ENCODE peak calls at places on chromosomes 4 and X, in four cellular contexts. A, L, I and D are unnamed samples.

GRCh38 chrX:82528525-82528924 is 979.6 kb upstream of the POU3F4 start:
- DNase-seq in I (no peak), A (no peak), L (no peak), D (no peak)

GRCh38 chr4:23920296-23920695 is 30.4 kb upstream of the PPARGC1A start:
- DNase-seq in A (no peak), I (no peak), L (no peak), D (no peak)

GRCh38 chr4:2907226-2907625 is 56.0 kb downstream of the NOP14 start:
- DNase-seq in A (no peak), I (no peak), L (no peak), D (no peak)

GRCh38 chrX:108439434-108439883 is at the start of gene COL4A5:
- DNase-seq in I (no peak), A (peak; percentile 80), L (peak; percentile 43), D (no peak)

GRCh38 chrX:84501798-84502628 is at the start of gene HDX:
- DNase-seq in L (peak; percentile 90), I (peak; percentile 77), A (peak; percentile 81), D (peak; percentile 51)

GRCh38 chr4:63458010-63458409 is 951.2 kb downstream of the TECRL start:
- DNase-seq in I (no peak), A (no peak), L (no peak), D (no peak)

GRCh38 chr4:120733968-120734367 is 188.6 kb downstream of the PRDM5 start:
- DNase-seq in I (no peak), A (no peak), L (no peak), D (no peak)

GRCh38 chr4:22071749-22072148 is 123.2 kb upstream of the KCNIP4 start:
- DNase-seq in I (no peak), A (no peak), L (no peak), D (no peak)

GRCh38 chr4:1762264-1763010 is 30.7 kb upstream of the FGFR3 start:
- DNase-seq in A (no peak), I (no peak), L (no peak), D (no peak)

GRCh38 chrX:42615161-42615563 is 162.8 kb downstream of the PPP1R2C start:
- DNase-seq in I (no peak), A (no peak), L (no peak), D (no peak)

GRCh38 chr4:160981083-160981482 is 1182.7 kb downstream of the FSTL5 start:
- DNase-seq in I (no peak), A (no peak), L (no peak), D (no peak)

GRCh38 chrX:7515681-7516413 is 327.1 kb upstream of the VCX start:
- DNase-seq in A (no peak), I (no peak), L (no peak), D (no peak)

GRCh38 chr4:72496119-72496518 is 72.9 kb downstream of the ADAMTS3 start:
- DNase-seq in I (no peak), L (no peak), A (no peak), D (no peak)

GRCh38 chr4:1496116-1496642 is 89.9 kb upstream of the NKX1-1 start:
- DNase-seq in I (no peak), A (no peak), L (no peak), D (no peak)

GRCh38 chr4:65538571-65538970 is 131.7 kb downstream of the EPHA5 start:
- DNase-seq in A (peak; percentile 0), L (no peak), I (no peak), D (no peak)

GRCh38 chrX:129717902-129718301 is 20.9 kb upstream of the XPNPEP2 start:
- DNase-seq in I (no peak), A (peak; percentile 78), L (no peak), D (peak; percentile 30)

GRCh38 chr4:157115613-157116340 is 39.8 kb downstream of the GLRB start:
- DNase-seq in I (no peak), A (peak; percentile 77), L (no peak), D (no peak)

GRCh38 chrX:11970935-11971334 is 167.3 kb upstream of the FRMPD4 start:
- DNase-seq in A (peak; percentile 17), L (no peak), I (no peak), D (no peak)

GRCh38 chr4:15162465-15163283 is 160.4 kb downstream of the CPEB2 start:
- DNase-seq in A (peak; percentile 53), I (no peak), L (no peak), D (no peak)

GRCh38 chrX:129781134-129782014 is 1.6 kb downstream of the SASH3 start:
- DNase-seq in I (no peak), A (no peak), L (peak; percentile 79), D (no peak)

GRCh38 chrX:131571348-131571747 is 27.5 kb downstream of the OR13H1 start:
- DNase-seq in A (no peak), I (no peak), L (no peak), D (no peak)

GRCh38 chr4:105451346-105451745 is 22.5 kb downstream of the PPA2 start:
- DNase-seq in L (no peak), A (no peak), I (no peak), D (no peak)

GRCh38 chr4:7134737-7135388 is 57.5 kb upstream of the SORCS2 start:
- DNase-seq in I (peak; percentile 68), A (peak; percentile 84), L (no peak), D (no peak)

GRCh38 chr4:52057196-52057595 is 6.1 kb downstream of the SPATA18 start:
- DNase-seq in L (no peak), I (no peak), A (no peak), D (no peak)

GRCh38 chr4:173696551-173696950 is 166.5 kb upstream of the HAND2 start:
- DNase-seq in L (no peak), I (no peak), A (no peak), D (no peak)
- TF ChIP-seq CTCF in L (no peak), I (no peak), A (no peak), D (no peak)

DNA sequence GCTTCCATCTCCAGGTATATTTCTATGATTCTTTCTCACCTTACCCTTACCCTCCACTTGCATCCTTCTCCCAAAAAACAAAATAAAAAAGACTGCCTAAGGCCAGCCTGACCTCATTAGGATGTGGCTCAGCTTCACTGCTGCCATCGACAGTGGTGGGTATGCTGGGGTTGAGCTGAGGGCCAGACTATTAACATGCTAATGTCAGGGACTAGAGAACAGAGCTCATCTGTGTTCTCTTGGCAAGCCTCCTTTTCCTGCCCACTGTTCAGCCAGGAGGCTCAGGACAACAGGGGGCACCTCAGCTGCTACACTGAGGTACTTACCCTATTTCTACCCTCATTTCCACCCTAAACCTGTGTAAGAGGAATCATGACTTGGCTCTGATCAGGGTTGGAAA is 59.3 kb downstream of the MSN start:
- DNase-seq in L (no peak), I (no peak), A (no peak), D (no peak)
- H3K36me3 ChIP-seq in L (peaks cover 55% of the 10 kb centered on the region), I (peaks cover 27% of the 10 kb centered on the region), A (peaks cover 37% of the 10 kb centered on the region), D (peaks cover 15% of the 10 kb centered on the region)

DNA sequence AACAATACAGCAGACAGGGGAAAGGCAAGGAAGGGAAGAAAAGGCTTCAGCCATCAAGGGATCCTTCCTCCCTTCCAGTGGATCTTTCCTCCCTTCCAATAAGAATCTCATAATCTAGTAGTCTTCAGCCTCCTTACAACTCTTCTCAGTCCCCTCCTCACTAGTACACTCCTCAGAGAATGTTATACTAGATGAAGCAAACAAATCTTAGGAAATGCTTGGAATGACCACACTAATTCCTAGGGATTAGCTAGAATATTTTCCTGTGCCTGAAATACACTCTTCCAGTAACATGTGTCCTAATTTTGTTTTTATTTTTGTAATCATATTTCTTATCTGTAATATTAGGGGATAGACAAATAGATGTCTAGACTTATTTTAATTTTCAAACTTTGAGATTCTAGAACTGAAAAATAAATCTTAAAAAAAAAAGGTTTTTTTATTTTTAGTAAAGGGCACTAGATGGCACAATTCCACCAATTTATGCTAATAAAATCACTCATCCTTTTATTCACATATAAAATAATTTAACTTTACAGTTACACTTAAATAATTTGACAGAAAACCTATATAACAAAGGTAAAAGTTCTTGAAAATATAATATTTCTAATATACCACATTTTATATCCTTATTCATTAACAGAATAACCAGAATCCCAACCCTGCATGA is 7.0 kb upstream of the STPG2 start:
- DNase-seq in I (no peak), A (peak; percentile 16), L (no peak), D (no peak)
- TF ChIP-seq CTCF in I (no peak), A (peak; percentile 45), L (no peak), D (no peak)

GRCh38 chr4:144667500-144667899 is 21.5 kb downstream of the HHIP start:
- DNase-seq in A (no peak), L (no peak), I (no peak), D (no peak)
- H3K36me3 ChIP-seq in A (no peaks in the 10 kb centered on the region), L (no peaks in the 10 kb centered on the region), I (no peaks in the 10 kb centered on the region), D (no peaks in the 10 kb centered on the region)

GRCh38 chrX:40297949-40298539 is 200.3 kb upstream of the BCOR start:
- DNase-seq in I (no peak), L (no peak), A (no peak), D (no peak)
- TF ChIP-seq CTCF in I (no peak), L (no peak), A (no peak), D (no peak)

GRCh38 chrX:71096702-71097032 is 1.0 kb downstream of the FOXO4 start:
- DNase-seq in A (no peak), I (no peak), L (no peak), D (no peak)

GRCh38 chrX:71098302-71098701 is 2.7 kb downstream of the FOXO4 start:
- DNase-seq in I (peak; percentile 42), L (peak; percentile 67), A (peak; percentile 23), D (peak; percentile 15)

GRCh38 chrX:71095971-71096701 is 485 bp downstream of the FOXO4 start:
- DNase-seq in L (no peak), I (peak; percentile 23), A (peak; percentile 30), D (no peak)

GRCh38 chrX:71095033-71095432 is 618 bp upstream of the FOXO4 start:
- DNase-seq in L (no peak), I (no peak), A (no peak), D (no peak)

DNA sequence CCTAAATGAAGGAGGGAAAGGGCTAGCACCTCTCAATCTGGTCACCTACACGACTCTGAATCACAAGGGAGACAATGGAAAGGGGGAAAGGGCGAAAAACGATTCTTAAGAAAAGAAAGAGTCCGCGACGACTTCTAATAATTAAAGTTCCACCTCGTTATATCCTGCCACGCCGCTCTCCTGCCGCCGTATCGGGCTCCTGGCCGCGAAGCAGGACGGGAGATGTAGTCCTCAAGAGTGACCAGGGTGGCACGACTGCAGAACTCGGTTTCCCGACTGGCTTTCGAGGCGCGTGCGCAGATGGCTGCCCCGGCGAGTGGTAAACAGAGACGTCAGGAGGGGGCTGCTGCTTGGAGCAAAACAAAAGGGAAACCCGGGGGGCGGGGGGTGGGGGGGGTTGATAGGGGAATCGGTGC is at the start of gene FOXO4:
- DNase-seq in A (peak; percentile 80), L (peak; percentile 94), I (peak; percentile 74), D (peak; percentile 67)
- H3K36me3 ChIP-seq in A (no peaks in the 10 kb centered on the region), L (no peaks in the 10 kb centered on the region), I (no peaks in the 10 kb centered on the region), D (no peaks in the 10 kb centered on the region)